ENCODE peak calls at places on chromosome 6, in nine cellular contexts. K is HepG2, P is upper lobe of right lung, X is fibroblast of the conjunctiva, H is ascending aorta, B is GM13976, D is AG04450, Q is hippocampal formation, R is iPS-NIHi11. A is an unnamed sample.

GRCh38 chr6:14582731-14583130 is 465.2 kb downstream of the CD83 start:
- DNase-seq in K (no peak), P (no peak), X (no peak), H (no peak), B (no peak), D (no peak), Q (no peak), R (no peak), A (no peak)

GRCh38 chr6:160455484-160456213 is 107.5 kb downstream of the SLC22A3 start:
- DNase-seq in K (peak; percentile 62), P (peak; percentile 72), X (peak; percentile 49), H (peak; percentile 81), B (peak; percentile 62), D (peak; percentile 24), Q (peak; percentile 47), R (peak; percentile 83), A (peak; percentile 45)

GRCh38 chr6:150169609-150170008 is 26.8 kb downstream of the PPP1R14C start:
- DNase-seq in K (no peak), P (no peak), X (no peak), H (no peak), B (no peak), D (no peak), Q (no peak), R (no peak), A (no peak)

GRCh38 chr6:116392158-116393032 is 21.6 kb downstream of the DSE start:
- DNase-seq in K (no peak), P (no peak), X (no peak), H (no peak), B (no peak), D (no peak), Q (no peak), R (no peak), A (no peak)

GRCh38 chr6:54419885-54420284 is 111.6 kb downstream of the TINAG start:
- DNase-seq in K (no peak), P (no peak), X (peak; percentile 87), H (no peak), B (no peak), D (peak; percentile 79), Q (no peak), R (no peak), A (no peak)

GRCh38 chr6:134233180-134233579 is 84.7 kb downstream of the SGK1 start:
- DNase-seq in K (no peak), P (no peak), X (no peak), H (no peak), B (no peak), D (no peak), Q (no peak), R (no peak), A (no peak)

GRCh38 chr6:129432738-129433137 is 277.2 kb downstream of the ARHGAP18 start:
- DNase-seq in K (peak; percentile 19), P (no peak), X (no peak), H (no peak), B (no peak), D (no peak), Q (no peak), R (peak; percentile 42), A (no peak)

GRCh38 chr6:10266061-10266460 is 148.8 kb downstream of the TFAP2A start:
- DNase-seq in K (no peak), P (no peak), X (no peak), H (no peak), B (no peak), D (no peak), Q (no peak), R (no peak), A (no peak)

GRCh38 chr6:104908031-104908430 is 48.3 kb upstream of the HACE1 start:
- DNase-seq in K (no peak), P (no peak), X (no peak), H (no peak), B (no peak), D (no peak), Q (no peak), R (no peak), A (no peak)

GRCh38 chr6:84422380-84422968 is 195.0 kb upstream of the CEP162 start:
- DNase-seq in K (peak; percentile 16), P (peak; percentile 65), X (peak; percentile 49), H (peak; percentile 81), B (peak; percentile 26), D (peak; percentile 15), Q (peak; percentile 1), R (peak; percentile 62), A (peak; percentile 46)

GRCh38 chr6:132445201-132445951 is 44.1 kb upstream of the MOXD1 start:
- DNase-seq in K (no peak), P (no peak), X (peak; percentile 68), H (no peak), B (no peak), D (peak; percentile 23), Q (no peak), R (no peak), A (no peak)

GRCh38 chr6:72787521-72788031 is 165.7 kb downstream of the KCNQ5 start:
- DNase-seq in K (no peak), P (no peak), X (peak; percentile 90), H (no peak), B (no peak), D (peak; percentile 32), Q (no peak), R (peak; percentile 34), A (no peak)

GRCh38 chr6:24228681-24229255 is 102.8 kb downstream of the NRSN1 start:
- DNase-seq in K (peak; percentile 69), P (no peak), X (peak; percentile 46), H (no peak), B (peak; percentile 7), D (no peak), Q (no peak), R (no peak), A (no peak)

GRCh38 chr6:40383348-40384115 is 203.6 kb downstream of the LRFN2 start:
- DNase-seq in K (no peak), P (no peak), X (no peak), H (no peak), B (no peak), D (no peak), Q (no peak), R (no peak), A (no peak)

GRCh38 chr6:108651287-108651686 is 90.6 kb downstream of the FOXO3 start:
- DNase-seq in K (no peak), P (no peak), X (no peak), H (no peak), B (no peak), D (no peak), Q (no peak), R (no peak), A (no peak)

GRCh38 chr6:110874880-110875547 is 429 bp downstream of the AMD1 start:
- DNase-seq in K (no peak), P (peak; percentile 82), X (no peak), H (peak; percentile 69), B (peak; percentile 38), D (peak; percentile 10), Q (no peak), R (peak; percentile 26), A (peak; percentile 37)

GRCh38 chr6:24334285-24334684 is 23.6 kb downstream of the DCDC2 start:
- DNase-seq in K (no peak), P (no peak), X (no peak), H (no peak), B (no peak), D (no peak), Q (no peak), R (no peak), A (no peak)

GRCh38 chr6:105832358-105832757 is 253.8 kb upstream of the PRDM1 start:
- DNase-seq in K (no peak), P (no peak), X (no peak), H (no peak), B (no peak), D (no peak), Q (no peak), R (no peak), A (no peak)

GRCh38 chr6:32151885-32152311 is at the start of gene PRRT1:
- DNase-seq in K (no peak), P (no peak), X (no peak), H (no peak), B (no peak), D (no peak), Q (peak; percentile 24), R (no peak), A (no peak)

GRCh38 chr6:48388045-48388444 is 277.0 kb upstream of the PTCHD4 start:
- DNase-seq in K (no peak), P (no peak), X (no peak), H (no peak), B (no peak), D (no peak), Q (no peak), R (no peak), A (no peak)

GRCh38 chr6:3867616-3868502 is 18.7 kb downstream of the FAM50B start:
- DNase-seq in K (no peak), P (no peak), X (peak; percentile 54), H (no peak), B (no peak), D (no peak), Q (no peak), R (no peak), A (no peak)

GRCh38 chr6:89993411-89993810 is 99.1 kb downstream of the GJA10 start:
- DNase-seq in K (no peak), P (no peak), X (no peak), H (no peak), B (no peak), D (no peak), Q (no peak), R (no peak), A (no peak)

GRCh38 chr6:147508871-147509608 is 550 bp downstream of the SAMD5 start:
- DNase-seq in K (no peak), P (peak; percentile 65), X (no peak), H (no peak), B (peak; percentile 37), D (no peak), Q (no peak), R (peak; percentile 54), A (peak; percentile 14)

GRCh38 chr6:14123331-14124105 is 5.9 kb downstream of the CD83 start:
- DNase-seq in K (no peak), P (no peak), X (no peak), H (no peak), B (no peak), D (no peak), Q (no peak), R (no peak), A (no peak)

A was measured in left ventricle myocardium inferior.